ENCODE peak calls at places on chromosomes 12 and 14, in five cellular contexts. E is CD4-positive, alpha-beta T cell; Q is cardiac muscle cell; M is AG09319; S is midbrain. C is an unnamed sample.

GRCh38 chr12:12126551-12126950 is 55.8 kb downstream of the BCL2L14 start:
- DNase-seq in E (no peak), Q (no peak), M (no peak), S (no peak), C (no peak)

GRCh38 chr14:64723691-64724577 is 19.7 kb downstream of the PLEKHG3 start:
- DNase-seq in E (no peak), Q (peak), M (no peak), S (peak), C (peak)

GRCh38 chr14:54189358-54190354 is 207.2 kb upstream of the CDKN3 start:
- DNase-seq in E (no peak), Q (no peak), M (no peak), S (no peak), C (no peak)

GRCh38 chr14:68444449-68445168 is 348.3 kb downstream of the ZFP36L1 start:
- DNase-seq in E (no peak), Q (no peak), M (peak), S (peak), C (no peak)

GRCh38 chr14:95146079-95146771 is 11.1 kb downstream of the DICER1 start:
- DNase-seq in E (no peak), Q (no peak), M (no peak), S (no peak), C (no peak)

GRCh38 chr12:51785906-51786305 is 62.6 kb downstream of the FIGNL2 start:
- DNase-seq in E (no peak), Q (no peak), M (no peak), S (no peak), C (no peak)

GRCh38 chr14:75279153-75279738 is 618 bp downstream of the FOS start:
- DNase-seq in E (no peak), Q (peak), M (no peak), S (peak), C (no peak)

GRCh38 chr14:55913324-55914035 is 204.7 kb upstream of the PELI2 start:
- DNase-seq in E (no peak), Q (no peak), M (no peak), S (no peak), C (no peak)

GRCh38 chr12:52415870-52416750 is 10.0 kb upstream of the KRT82 start:
- DNase-seq in E (no peak), Q (no peak), M (peak), S (no peak), C (no peak)

GRCh38 chr12:78580296-78580695 is 284.3 kb upstream of the SYT1 start:
- DNase-seq in E (no peak), Q (no peak), M (no peak), S (no peak), C (no peak)

GRCh38 chr12:70824511-70824910 is 96.0 kb downstream of the PTPRR start:
- DNase-seq in E (no peak), Q (no peak), M (no peak), S (no peak), C (no peak)

GRCh38 chr12:71183018-71183417 is 25.2 kb upstream of the TSPAN8 start:
- DNase-seq in E (no peak), Q (no peak), M (no peak), S (no peak), C (no peak)

C was measured in effector memory CD8-positive, alpha-beta T cell.